ENCODE peak calls at places on chromosomes 3 and 15, in five cellular contexts. One of them, this sample, is unnamed.

GRCh38 chr15:76905013-76905839 is at the start of gene SCAPER:
- DNase-seq in K562: peak; percentile 97
- DNase-seq in HCT116: peak; percentile 74
- DNase-seq in HepG2: peak; percentile 76
- DNase-seq in SK-N-SH: peak; percentile 97
- DNase-seq in this sample: peak; percentile 63

GRCh38 chr3:138253609-138254008 is 66.5 kb downstream of the ARMC8 start:
- DNase-seq in K562: no peak
- DNase-seq in HepG2: no peak
- DNase-seq in HCT116: no peak
- DNase-seq in SK-N-SH: no peak
- DNase-seq in this sample: no peak

GRCh38 chr3:161028485-161029018 is 76.6 kb downstream of the B3GALNT1 start:
- DNase-seq in HepG2: no peak
- DNase-seq in K562: no peak
- DNase-seq in SK-N-SH: no peak
- DNase-seq in HCT116: no peak
- DNase-seq in this sample: no peak

GRCh38 chr3:184143327-184143726 is 8.2 kb downstream of the EIF2B5 start:
- DNase-seq in HepG2: no peak
- DNase-seq in SK-N-SH: no peak
- DNase-seq in K562: no peak
- DNase-seq in HCT116: no peak
- DNase-seq in this sample: no peak

GRCh38 chr15:70832176-70832575 is 21.8 kb downstream of the LARP6 start:
- DNase-seq in SK-N-SH: no peak
- DNase-seq in K562: no peak
- DNase-seq in HepG2: no peak
- DNase-seq in HCT116: no peak
- DNase-seq in this sample: no peak

GRCh38 chr3:52047295-52047960 is 8.9 kb downstream of the DUSP7 start:
- DNase-seq in HepG2: no peak
- DNase-seq in SK-N-SH: no peak
- DNase-seq in HCT116: no peak
- DNase-seq in K562: no peak
- DNase-seq in this sample: no peak

GRCh38 chr15:64883097-64883581 is 28.6 kb upstream of the ANKDD1A start:
- DNase-seq in SK-N-SH: no peak
- DNase-seq in HCT116: no peak
- DNase-seq in HepG2: no peak
- DNase-seq in K562: no peak
- DNase-seq in this sample: peak; percentile 83

GRCh38 chr15:64893481-64894394 is 18.0 kb upstream of the ANKDD1A start:
- DNase-seq in K562: peak; percentile 89
- DNase-seq in HCT116: peak; percentile 24
- DNase-seq in HepG2: peak; percentile 79
- DNase-seq in SK-N-SH: no peak
- DNase-seq in this sample: peak; percentile 99

GRCh38 chr15:49040151-49040550 is 6.1 kb downstream of the SECISBP2L start:
- DNase-seq in HCT116: no peak
- DNase-seq in SK-N-SH: no peak
- DNase-seq in K562: no peak
- DNase-seq in HepG2: no peak
- DNase-seq in this sample: no peak

GRCh38 chr3:111856501-111856900 is 2.6 kb upstream of the PHLDB2 start:
- DNase-seq in HCT116: no peak
- DNase-seq in SK-N-SH: no peak
- DNase-seq in K562: no peak
- DNase-seq in HepG2: no peak
- DNase-seq in this sample: no peak

GRCh38 chr15:48721061-48721810 is 75.7 kb upstream of the FBN1 start:
- DNase-seq in SK-N-SH: no peak
- DNase-seq in K562: no peak
- DNase-seq in HepG2: no peak
- DNase-seq in HCT116: no peak
- DNase-seq in this sample: no peak

GRCh38 chr3:38555926-38556325 is 59.8 kb downstream of the EXOG start:
- DNase-seq in HCT116: no peak
- DNase-seq in K562: no peak
- DNase-seq in SK-N-SH: no peak
- DNase-seq in HepG2: no peak
- DNase-seq in this sample: no peak

GRCh38 chr3:38556640-38557358 is 60.7 kb downstream of the EXOG start:
- DNase-seq in K562: no peak
- DNase-seq in HepG2: no peak
- DNase-seq in SK-N-SH: no peak
- DNase-seq in HCT116: no peak
- DNase-seq in this sample: no peak

GRCh38 chr3:38554127-38554827 is 58.1 kb downstream of the EXOG start:
- DNase-seq in HCT116: no peak
- DNase-seq in K562: no peak
- DNase-seq in HepG2: no peak
- DNase-seq in SK-N-SH: no peak
- DNase-seq in this sample: no peak

GRCh38 chr3:38553071-38553470 is 56.9 kb downstream of the EXOG start:
- DNase-seq in HepG2: no peak
- DNase-seq in HCT116: no peak
- DNase-seq in K562: no peak
- DNase-seq in SK-N-SH: no peak
- DNase-seq in this sample: no peak

GRCh38 chr3:38555149-38555840 is 59.2 kb downstream of the EXOG start:
- DNase-seq in K562: no peak
- DNase-seq in SK-N-SH: no peak
- DNase-seq in HepG2: no peak
- DNase-seq in HCT116: no peak
- DNase-seq in this sample: no peak
- TF ChIP-seq ZBTB33 in K562: no peak
- TF ChIP-seq ZBTB33 in SK-N-SH: no peak
- TF ChIP-seq ZBTB33 in HepG2: no peak
- TF ChIP-seq ZBTB33 in HCT116: no peak
- TF ChIP-seq ZBTB33 in this sample: no peak

DNA sequence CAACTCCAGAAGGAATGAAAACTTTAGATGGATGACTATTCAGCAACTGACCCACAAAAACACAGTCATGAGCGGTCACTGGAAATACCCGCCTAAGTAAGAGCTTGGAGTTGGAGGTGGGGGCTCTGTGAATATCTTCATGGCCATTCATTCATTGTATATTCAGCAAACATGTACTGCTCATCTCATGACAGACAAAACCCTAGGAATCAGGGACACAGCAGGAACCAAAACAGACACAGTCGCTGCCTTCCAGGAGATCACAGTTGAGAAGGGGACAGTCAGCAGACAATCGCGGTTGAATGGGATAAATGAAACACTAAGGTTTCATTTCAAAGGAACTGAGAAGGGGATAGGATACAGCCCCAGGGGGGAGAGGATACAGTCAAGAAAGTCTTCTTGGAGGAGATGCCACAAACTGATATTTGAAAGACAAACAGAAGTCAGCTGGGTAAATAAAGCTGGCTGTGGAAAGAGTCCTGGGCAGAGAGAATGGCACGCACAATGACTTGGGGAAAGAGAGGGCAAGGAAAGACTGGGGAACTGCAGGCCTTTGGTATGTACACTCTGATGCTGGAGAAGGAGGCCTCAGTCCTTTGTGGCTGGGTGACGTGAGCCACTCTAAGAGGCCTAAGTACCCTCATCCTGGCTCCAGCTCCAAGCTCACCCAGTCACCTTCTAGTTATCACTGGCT is 45.4 kb upstream of the LMCD1 start:
- DNase-seq in SK-N-SH: no peak
- DNase-seq in K562: no peak
- DNase-seq in HepG2: no peak
- DNase-seq in HCT116: no peak
- DNase-seq in this sample: no peak
- TF ChIP-seq ZBTB33 in SK-N-SH: no peak
- TF ChIP-seq ZBTB33 in K562: no peak
- TF ChIP-seq ZBTB33 in HepG2: no peak
- TF ChIP-seq ZBTB33 in HCT116: no peak
- TF ChIP-seq ZBTB33 in this sample: no peak

DNA sequence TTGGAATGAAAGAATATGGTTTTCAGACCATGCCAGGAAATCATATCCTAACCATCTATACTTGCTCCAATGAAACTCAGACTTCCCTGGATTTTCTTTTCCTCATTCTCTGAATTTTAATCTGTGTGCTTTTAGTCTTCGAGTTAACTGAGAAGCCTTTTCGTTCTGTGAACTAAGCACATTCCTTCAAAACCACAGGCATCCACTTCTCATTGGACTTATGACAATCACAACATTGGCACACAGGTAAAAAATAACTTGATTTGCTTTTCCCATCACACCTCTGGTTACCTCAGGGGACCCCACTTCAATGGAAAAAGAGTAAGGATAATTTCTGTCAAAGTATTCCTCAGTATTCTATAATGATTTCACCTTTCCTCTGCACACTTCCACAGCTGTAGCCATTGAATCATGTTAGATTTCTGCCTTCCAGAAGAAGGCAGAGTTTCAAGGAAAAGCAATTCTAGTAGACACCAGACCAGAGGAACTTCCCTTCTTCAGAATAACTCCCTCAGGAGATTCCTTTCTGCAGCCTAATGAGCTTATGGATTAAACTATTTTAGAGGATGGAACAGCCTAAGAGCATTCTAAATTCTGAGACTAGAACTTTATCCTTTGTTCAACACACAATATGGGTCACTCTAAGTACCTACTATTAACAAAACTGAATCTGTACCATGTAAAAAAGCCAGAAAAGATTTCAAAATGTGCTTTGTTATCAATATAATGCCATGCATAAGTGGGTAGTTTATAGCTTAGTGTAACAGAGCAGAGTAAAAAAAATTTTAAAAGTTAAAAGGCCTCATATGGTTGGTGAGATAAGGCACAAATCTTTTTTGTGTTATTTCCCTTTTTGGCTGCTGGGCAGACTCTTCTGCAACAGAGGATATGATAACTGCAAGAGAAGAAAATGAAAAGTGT is 15.8 kb downstream of the COMMD2 start:
- DNase-seq in HepG2: peak; percentile 67
- DNase-seq in K562: no peak
- DNase-seq in SK-N-SH: no peak
- DNase-seq in HCT116: peak; percentile 40
- DNase-seq in this sample: no peak
- TF ChIP-seq ZBTB33 in HepG2: no peak
- TF ChIP-seq ZBTB33 in K562: no peak
- TF ChIP-seq ZBTB33 in SK-N-SH: no peak
- TF ChIP-seq ZBTB33 in HCT116: no peak
- TF ChIP-seq ZBTB33 in this sample: no peak

GRCh38 chr15:60407406-60407805 is 9.6 kb upstream of the ANXA2 start:
- DNase-seq in HCT116: no peak
- DNase-seq in SK-N-SH: no peak
- DNase-seq in K562: no peak
- DNase-seq in HepG2: no peak
- DNase-seq in this sample: no peak
- TF ChIP-seq ZBTB33 in HCT116: no peak
- TF ChIP-seq ZBTB33 in SK-N-SH: no peak
- TF ChIP-seq ZBTB33 in K562: no peak
- TF ChIP-seq ZBTB33 in HepG2: no peak
- TF ChIP-seq ZBTB33 in this sample: no peak

DNA sequence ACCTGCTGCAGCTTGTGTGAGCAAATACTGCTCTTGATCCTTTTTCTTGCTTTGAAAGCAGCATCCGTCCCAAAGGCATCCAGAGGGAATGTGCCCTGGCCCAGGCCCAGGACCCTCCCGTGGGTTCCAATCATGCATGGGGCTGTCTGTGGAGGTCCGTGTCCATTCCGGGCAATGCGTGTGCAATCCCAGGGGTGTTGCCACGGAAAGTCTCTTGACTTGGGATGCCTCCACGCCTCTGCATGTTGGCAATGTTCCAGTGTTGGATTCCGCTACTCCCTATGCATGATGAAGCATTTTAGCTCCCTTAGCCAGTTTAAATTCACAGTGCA is 105.7 kb downstream of the SNRPN start:
- DNase-seq in HCT116: no peak
- DNase-seq in K562: no peak
- DNase-seq in SK-N-SH: no peak
- DNase-seq in HepG2: no peak
- DNase-seq in this sample: no peak
- TF ChIP-seq ZBTB33 in HCT116: no peak
- TF ChIP-seq ZBTB33 in K562: no peak
- TF ChIP-seq ZBTB33 in SK-N-SH: no peak
- TF ChIP-seq ZBTB33 in HepG2: no peak
- TF ChIP-seq ZBTB33 in this sample: no peak

GRCh38 chr15:63319065-63319464 is 41.7 kb downstream of the APH1B start:
- DNase-seq in SK-N-SH: no peak
- DNase-seq in HepG2: no peak
- DNase-seq in K562: no peak
- DNase-seq in HCT116: no peak
- DNase-seq in this sample: no peak

GRCh38 chr15:63322541-63322940 is 45.1 kb downstream of the APH1B start:
- DNase-seq in K562: peak; percentile 35
- DNase-seq in HCT116: no peak
- DNase-seq in HepG2: no peak
- DNase-seq in SK-N-SH: peak; percentile 75
- DNase-seq in this sample: no peak

GRCh38 chr15:63323798-63324651 is 46.6 kb downstream of the APH1B start:
- DNase-seq in HCT116: no peak
- DNase-seq in K562: no peak
- DNase-seq in HepG2: peak; percentile 3
- DNase-seq in SK-N-SH: peak; percentile 31
- DNase-seq in this sample: no peak

GRCh38 chr15:63318344-63318743 is 40.9 kb downstream of the APH1B start:
- DNase-seq in K562: no peak
- DNase-seq in HCT116: no peak
- DNase-seq in HepG2: no peak
- DNase-seq in SK-N-SH: no peak
- DNase-seq in this sample: peak; percentile 8

GRCh38 chr15:63321462-63321861 is 44.1 kb downstream of the APH1B start:
- DNase-seq in HCT116: no peak
- DNase-seq in HepG2: no peak
- DNase-seq in K562: no peak
- DNase-seq in SK-N-SH: no peak
- DNase-seq in this sample: no peak
- TF ChIP-seq ZBTB33 in HCT116: no peak
- TF ChIP-seq ZBTB33 in HepG2: no peak
- TF ChIP-seq ZBTB33 in K562: no peak
- TF ChIP-seq ZBTB33 in SK-N-SH: no peak
- TF ChIP-seq ZBTB33 in this sample: no peak

DNA sequence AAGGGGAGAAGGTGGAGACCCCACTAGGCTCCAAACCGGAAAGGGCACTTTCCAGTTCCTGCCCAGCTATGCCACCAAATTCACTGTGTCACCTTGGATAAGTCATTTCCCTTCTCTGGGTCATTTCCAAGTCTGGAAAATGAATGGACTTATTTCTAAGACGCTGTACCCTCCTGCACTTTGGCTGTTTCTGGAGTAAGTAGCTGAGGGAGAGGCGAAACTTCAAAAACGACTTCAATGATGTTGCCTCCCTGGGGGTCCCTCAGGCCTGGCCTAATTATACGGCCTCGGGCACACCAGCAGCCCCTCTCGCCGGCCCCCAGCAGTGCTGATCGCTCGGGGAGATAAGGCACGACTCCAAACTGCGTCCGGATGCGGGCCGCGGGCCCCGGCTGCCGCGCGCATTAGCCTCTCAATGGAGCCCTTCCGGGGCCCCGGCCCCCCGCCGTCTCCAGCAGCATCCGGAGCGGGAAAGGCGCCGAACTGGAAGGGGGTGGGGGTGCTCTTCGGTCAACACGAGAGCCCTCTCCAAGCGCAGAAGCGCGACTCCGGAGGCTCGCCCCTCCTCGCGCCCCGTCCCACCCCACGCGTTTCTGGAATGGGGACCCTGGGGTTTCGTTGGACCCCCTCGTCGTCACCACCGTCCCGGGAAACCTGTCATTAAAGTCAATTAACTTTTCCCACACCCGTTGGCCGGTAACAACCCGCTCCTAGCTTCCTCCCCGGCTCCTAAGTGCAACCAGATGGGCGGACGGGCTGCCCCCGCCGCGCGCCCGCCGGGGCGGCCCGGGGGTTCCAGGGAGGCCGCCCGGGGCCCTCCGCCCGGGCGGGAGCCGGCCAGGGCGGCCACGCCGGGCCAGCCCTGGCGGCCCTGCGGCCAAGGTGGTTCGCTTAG is 4.8 kb downstream of the HES1 start:
- DNase-seq in SK-N-SH: peak; percentile 81
- DNase-seq in HepG2: peak; percentile 51
- DNase-seq in K562: peak; percentile 67
- DNase-seq in HCT116: no peak
- DNase-seq in this sample: no peak
- TF ChIP-seq ZBTB33 in SK-N-SH: no peak
- TF ChIP-seq ZBTB33 in HepG2: no peak
- TF ChIP-seq ZBTB33 in K562: peak; percentile 27
- TF ChIP-seq ZBTB33 in HCT116: no peak
- TF ChIP-seq ZBTB33 in this sample: no peak

This sample was measured in GM12878.